ENCODE peak calls at places on chromosomes 13 and 19, in nine cellular contexts. One of them, this sample, is unnamed.

GRCh38 chr19:23699521-23699860 is 12.5 kb upstream of the ZNF675 start:
- DNase-seq in astrocyte of the cerebellum: no peak
- DNase-seq in T-helper 9 cell: no peak
- DNase-seq in stimulated activated naive B cell treated with anti-CD40 and anti-IgM and Interleukin-4, amounts not matched to agents 10 μg/mL and 1 μg/mL and 100 μg/mL, for 72 hours: no peak
- DNase-seq in AG04450: no peak
- DNase-seq in AG08396: no peak
- DNase-seq in HepG2: no peak
- DNase-seq in stimulated activated CD4-positive, alpha-beta T cell treated with anti-CD3 and anti-CD28 coated beads, Interleukin-2, amount 100 ng/mL, for 24 hours: no peak
- DNase-seq in fibroblast of lung: no peak
- DNase-seq in this sample: no peak

GRCh38 chr19:50465986-50466771 is 10.1 kb upstream of the EMC10 start:
- DNase-seq in HepG2: peak; percentile 34
- DNase-seq in astrocyte of the cerebellum: no peak
- DNase-seq in AG08396: no peak
- DNase-seq in fibroblast of lung: peak; percentile 4
- DNase-seq in AG04450: no peak
- DNase-seq in stimulated activated naive B cell treated with anti-CD40 and anti-IgM and Interleukin-4, amounts not matched to agents 10 μg/mL and 1 μg/mL and 100 μg/mL, for 72 hours: no peak
- DNase-seq in stimulated activated CD4-positive, alpha-beta T cell treated with anti-CD3 and anti-CD28 coated beads, Interleukin-2, amount 100 ng/mL, for 24 hours: no peak
- DNase-seq in T-helper 9 cell: no peak
- DNase-seq in this sample: no peak

GRCh38 chr19:13118424-13119193 is 545 bp downstream of the NACC1 start:
- DNase-seq in fibroblast of lung: peak; percentile 57
- DNase-seq in HepG2: peak; percentile 50
- DNase-seq in stimulated activated CD4-positive, alpha-beta T cell treated with anti-CD3 and anti-CD28 coated beads, Interleukin-2, amount 100 ng/mL, for 24 hours: no peak
- DNase-seq in AG08396: peak; percentile 64
- DNase-seq in stimulated activated naive B cell treated with anti-CD40 and anti-IgM and Interleukin-4, amounts not matched to agents 10 μg/mL and 1 μg/mL and 100 μg/mL, for 72 hours: peak; percentile 30
- DNase-seq in T-helper 9 cell: no peak
- DNase-seq in AG04450: no peak
- DNase-seq in astrocyte of the cerebellum: no peak
- DNase-seq in this sample: no peak

GRCh38 chr13:40176242-40176641 is 490.2 kb downstream of the FOXO1 start:
- DNase-seq in AG04450: no peak
- DNase-seq in fibroblast of lung: no peak
- DNase-seq in T-helper 9 cell: no peak
- DNase-seq in stimulated activated naive B cell treated with anti-CD40 and anti-IgM and Interleukin-4, amounts not matched to agents 10 μg/mL and 1 μg/mL and 100 μg/mL, for 72 hours: no peak
- DNase-seq in astrocyte of the cerebellum: no peak
- DNase-seq in stimulated activated CD4-positive, alpha-beta T cell treated with anti-CD3 and anti-CD28 coated beads, Interleukin-2, amount 100 ng/mL, for 24 hours: no peak
- DNase-seq in AG08396: no peak
- DNase-seq in HepG2: no peak
- DNase-seq in this sample: no peak

GRCh38 chr13:49436890-49437289 is 7.0 kb downstream of the CAB39L start:
- DNase-seq in AG04450: no peak
- DNase-seq in stimulated activated CD4-positive, alpha-beta T cell treated with anti-CD3 and anti-CD28 coated beads, Interleukin-2, amount 100 ng/mL, for 24 hours: no peak
- DNase-seq in fibroblast of lung: peak; percentile 43
- DNase-seq in AG08396: peak; percentile 18
- DNase-seq in astrocyte of the cerebellum: no peak
- DNase-seq in HepG2: no peak
- DNase-seq in stimulated activated naive B cell treated with anti-CD40 and anti-IgM and Interleukin-4, amounts not matched to agents 10 μg/mL and 1 μg/mL and 100 μg/mL, for 72 hours: no peak
- DNase-seq in T-helper 9 cell: no peak
- DNase-seq in this sample: no peak

GRCh38 chr13:30744056-30744684 is 8.8 kb downstream of the ALOX5AP start:
- DNase-seq in astrocyte of the cerebellum: no peak
- DNase-seq in stimulated activated naive B cell treated with anti-CD40 and anti-IgM and Interleukin-4, amounts not matched to agents 10 μg/mL and 1 μg/mL and 100 μg/mL, for 72 hours: peak; percentile 89
- DNase-seq in stimulated activated CD4-positive, alpha-beta T cell treated with anti-CD3 and anti-CD28 coated beads, Interleukin-2, amount 100 ng/mL, for 24 hours: peak; percentile 82
- DNase-seq in AG04450: no peak
- DNase-seq in fibroblast of lung: peak; percentile 74
- DNase-seq in AG08396: no peak
- DNase-seq in T-helper 9 cell: peak; percentile 69
- DNase-seq in HepG2: peak; percentile 54
- DNase-seq in this sample: peak; percentile 74

GRCh38 chr13:43785681-43786471 is 896 bp downstream of the ENOX1 start:
- DNase-seq in astrocyte of the cerebellum: no peak
- DNase-seq in AG08396: peak; percentile 83
- DNase-seq in stimulated activated naive B cell treated with anti-CD40 and anti-IgM and Interleukin-4, amounts not matched to agents 10 μg/mL and 1 μg/mL and 100 μg/mL, for 72 hours: no peak
- DNase-seq in HepG2: no peak
- DNase-seq in stimulated activated CD4-positive, alpha-beta T cell treated with anti-CD3 and anti-CD28 coated beads, Interleukin-2, amount 100 ng/mL, for 24 hours: peak; percentile 25
- DNase-seq in AG04450: peak; percentile 18
- DNase-seq in T-helper 9 cell: no peak
- DNase-seq in fibroblast of lung: peak; percentile 62
- DNase-seq in this sample: no peak

GRCh38 chr19:54388001-54388802 is 23.5 kb upstream of the LAIR1 start:
- DNase-seq in HepG2: no peak
- DNase-seq in stimulated activated CD4-positive, alpha-beta T cell treated with anti-CD3 and anti-CD28 coated beads, Interleukin-2, amount 100 ng/mL, for 24 hours: peak; percentile 50
- DNase-seq in T-helper 9 cell: peak; percentile 16
- DNase-seq in AG04450: no peak
- DNase-seq in fibroblast of lung: no peak
- DNase-seq in stimulated activated naive B cell treated with anti-CD40 and anti-IgM and Interleukin-4, amounts not matched to agents 10 μg/mL and 1 μg/mL and 100 μg/mL, for 72 hours: no peak
- DNase-seq in astrocyte of the cerebellum: no peak
- DNase-seq in AG08396: no peak
- DNase-seq in this sample: peak; percentile 21

GRCh38 chr19:13864513-13865242 is 12.3 kb upstream of the NANOS3 start:
- DNase-seq in HepG2: no peak
- DNase-seq in astrocyte of the cerebellum: no peak
- DNase-seq in AG04450: no peak
- DNase-seq in T-helper 9 cell: no peak
- DNase-seq in stimulated activated naive B cell treated with anti-CD40 and anti-IgM and Interleukin-4, amounts not matched to agents 10 μg/mL and 1 μg/mL and 100 μg/mL, for 72 hours: no peak
- DNase-seq in fibroblast of lung: no peak
- DNase-seq in stimulated activated CD4-positive, alpha-beta T cell treated with anti-CD3 and anti-CD28 coated beads, Interleukin-2, amount 100 ng/mL, for 24 hours: no peak
- DNase-seq in AG08396: peak; percentile 42
- DNase-seq in this sample: no peak

GRCh38 chr19:33988601-33989000 is 183.7 kb upstream of the LSM14A start:
- DNase-seq in stimulated activated CD4-positive, alpha-beta T cell treated with anti-CD3 and anti-CD28 coated beads, Interleukin-2, amount 100 ng/mL, for 24 hours: no peak
- DNase-seq in T-helper 9 cell: no peak
- DNase-seq in AG08396: peak; percentile 6
- DNase-seq in AG04450: no peak
- DNase-seq in astrocyte of the cerebellum: no peak
- DNase-seq in stimulated activated naive B cell treated with anti-CD40 and anti-IgM and Interleukin-4, amounts not matched to agents 10 μg/mL and 1 μg/mL and 100 μg/mL, for 72 hours: no peak
- DNase-seq in HepG2: no peak
- DNase-seq in fibroblast of lung: no peak
- DNase-seq in this sample: no peak

GRCh38 chr19:3283886-3284657 is 59.6 kb downstream of the CELF5 start:
- DNase-seq in stimulated activated CD4-positive, alpha-beta T cell treated with anti-CD3 and anti-CD28 coated beads, Interleukin-2, amount 100 ng/mL, for 24 hours: no peak
- DNase-seq in AG04450: no peak
- DNase-seq in AG08396: no peak
- DNase-seq in fibroblast of lung: no peak
- DNase-seq in HepG2: no peak
- DNase-seq in T-helper 9 cell: no peak
- DNase-seq in stimulated activated naive B cell treated with anti-CD40 and anti-IgM and Interleukin-4, amounts not matched to agents 10 μg/mL and 1 μg/mL and 100 μg/mL, for 72 hours: no peak
- DNase-seq in astrocyte of the cerebellum: no peak
- DNase-seq in this sample: no peak

GRCh38 chr19:21668072-21668471 is 99.3 kb downstream of the ZNF100 start:
- DNase-seq in stimulated activated CD4-positive, alpha-beta T cell treated with anti-CD3 and anti-CD28 coated beads, Interleukin-2, amount 100 ng/mL, for 24 hours: no peak
- DNase-seq in T-helper 9 cell: no peak
- DNase-seq in AG04450: no peak
- DNase-seq in HepG2: no peak
- DNase-seq in stimulated activated naive B cell treated with anti-CD40 and anti-IgM and Interleukin-4, amounts not matched to agents 10 μg/mL and 1 μg/mL and 100 μg/mL, for 72 hours: no peak
- DNase-seq in fibroblast of lung: no peak
- DNase-seq in astrocyte of the cerebellum: no peak
- DNase-seq in AG08396: no peak
- DNase-seq in this sample: no peak

GRCh38 chr19:42831221-42832019 is 48.1 kb downstream of the PSG1 start:
- DNase-seq in AG04450: no peak
- DNase-seq in astrocyte of the cerebellum: no peak
- DNase-seq in HepG2: peak; percentile 15
- DNase-seq in stimulated activated naive B cell treated with anti-CD40 and anti-IgM and Interleukin-4, amounts not matched to agents 10 μg/mL and 1 μg/mL and 100 μg/mL, for 72 hours: no peak
- DNase-seq in T-helper 9 cell: no peak
- DNase-seq in AG08396: no peak
- DNase-seq in fibroblast of lung: no peak
- DNase-seq in stimulated activated CD4-positive, alpha-beta T cell treated with anti-CD3 and anti-CD28 coated beads, Interleukin-2, amount 100 ng/mL, for 24 hours: no peak
- DNase-seq in this sample: no peak

GRCh38 chr13:99258946-99259345 is 767 bp upstream of the GPR18 start:
- DNase-seq in AG08396: no peak
- DNase-seq in T-helper 9 cell: no peak
- DNase-seq in fibroblast of lung: no peak
- DNase-seq in astrocyte of the cerebellum: no peak
- DNase-seq in stimulated activated naive B cell treated with anti-CD40 and anti-IgM and Interleukin-4, amounts not matched to agents 10 μg/mL and 1 μg/mL and 100 μg/mL, for 72 hours: peak; percentile 26
- DNase-seq in AG04450: no peak
- DNase-seq in stimulated activated CD4-positive, alpha-beta T cell treated with anti-CD3 and anti-CD28 coated beads, Interleukin-2, amount 100 ng/mL, for 24 hours: no peak
- DNase-seq in HepG2: no peak
- DNase-seq in this sample: no peak

GRCh38 chr19:38711726-38712153 is 32.5 kb downstream of the CAPN12 start:
- DNase-seq in T-helper 9 cell: no peak
- DNase-seq in stimulated activated CD4-positive, alpha-beta T cell treated with anti-CD3 and anti-CD28 coated beads, Interleukin-2, amount 100 ng/mL, for 24 hours: no peak
- DNase-seq in stimulated activated naive B cell treated with anti-CD40 and anti-IgM and Interleukin-4, amounts not matched to agents 10 μg/mL and 1 μg/mL and 100 μg/mL, for 72 hours: no peak
- DNase-seq in fibroblast of lung: peak; percentile 95
- DNase-seq in AG08396: peak; percentile 96
- DNase-seq in HepG2: no peak
- DNase-seq in astrocyte of the cerebellum: peak; percentile 91
- DNase-seq in AG04450: peak; percentile 86
- DNase-seq in this sample: no peak

GRCh38 chr13:42820450-42820849 is 39.1 kb downstream of the FAM216B start:
- DNase-seq in HepG2: no peak
- DNase-seq in stimulated activated naive B cell treated with anti-CD40 and anti-IgM and Interleukin-4, amounts not matched to agents 10 μg/mL and 1 μg/mL and 100 μg/mL, for 72 hours: no peak
- DNase-seq in AG04450: no peak
- DNase-seq in astrocyte of the cerebellum: no peak
- DNase-seq in T-helper 9 cell: no peak
- DNase-seq in AG08396: no peak
- DNase-seq in fibroblast of lung: peak; percentile 14
- DNase-seq in stimulated activated CD4-positive, alpha-beta T cell treated with anti-CD3 and anti-CD28 coated beads, Interleukin-2, amount 100 ng/mL, for 24 hours: no peak
- DNase-seq in this sample: no peak

GRCh38 chr19:18919895-18920204 is 335 bp downstream of the DDX49 start:
- DNase-seq in fibroblast of lung: peak; percentile 13
- DNase-seq in AG08396: no peak
- DNase-seq in stimulated activated CD4-positive, alpha-beta T cell treated with anti-CD3 and anti-CD28 coated beads, Interleukin-2, amount 100 ng/mL, for 24 hours: no peak
- DNase-seq in HepG2: no peak
- DNase-seq in astrocyte of the cerebellum: no peak
- DNase-seq in T-helper 9 cell: no peak
- DNase-seq in AG04450: no peak
- DNase-seq in stimulated activated naive B cell treated with anti-CD40 and anti-IgM and Interleukin-4, amounts not matched to agents 10 μg/mL and 1 μg/mL and 100 μg/mL, for 72 hours: no peak
- DNase-seq in this sample: no peak

GRCh38 chr13:51601601-51602348 is 17.5 kb downstream of the WDFY2 start:
- DNase-seq in AG04450: no peak
- DNase-seq in AG08396: no peak
- DNase-seq in T-helper 9 cell: no peak
- DNase-seq in fibroblast of lung: no peak
- DNase-seq in stimulated activated naive B cell treated with anti-CD40 and anti-IgM and Interleukin-4, amounts not matched to agents 10 μg/mL and 1 μg/mL and 100 μg/mL, for 72 hours: no peak
- DNase-seq in HepG2: no peak
- DNase-seq in astrocyte of the cerebellum: no peak
- DNase-seq in stimulated activated CD4-positive, alpha-beta T cell treated with anti-CD3 and anti-CD28 coated beads, Interleukin-2, amount 100 ng/mL, for 24 hours: no peak
- DNase-seq in this sample: no peak

GRCh38 chr19:47100290-47100689 is 13.3 kb downstream of the ZC3H4 start:
- DNase-seq in astrocyte of the cerebellum: no peak
- DNase-seq in AG08396: no peak
- DNase-seq in fibroblast of lung: no peak
- DNase-seq in stimulated activated naive B cell treated with anti-CD40 and anti-IgM and Interleukin-4, amounts not matched to agents 10 μg/mL and 1 μg/mL and 100 μg/mL, for 72 hours: no peak
- DNase-seq in AG04450: no peak
- DNase-seq in T-helper 9 cell: no peak
- DNase-seq in HepG2: no peak
- DNase-seq in stimulated activated CD4-positive, alpha-beta T cell treated with anti-CD3 and anti-CD28 coated beads, Interleukin-2, amount 100 ng/mL, for 24 hours: no peak
- DNase-seq in this sample: no peak

GRCh38 chr13:73849292-73849691 is 284.9 kb downstream of the KLF12 start:
- DNase-seq in AG08396: peak; percentile 7
- DNase-seq in fibroblast of lung: peak; percentile 47
- DNase-seq in astrocyte of the cerebellum: peak; percentile 41
- DNase-seq in stimulated activated CD4-positive, alpha-beta T cell treated with anti-CD3 and anti-CD28 coated beads, Interleukin-2, amount 100 ng/mL, for 24 hours: peak; percentile 31
- DNase-seq in stimulated activated naive B cell treated with anti-CD40 and anti-IgM and Interleukin-4, amounts not matched to agents 10 μg/mL and 1 μg/mL and 100 μg/mL, for 72 hours: no peak
- DNase-seq in AG04450: no peak
- DNase-seq in T-helper 9 cell: no peak
- DNase-seq in HepG2: peak; percentile 17
- DNase-seq in this sample: no peak

GRCh38 chr19:7627166-7627565 is 2.2 kb downstream of the XAB2 start:
- DNase-seq in stimulated activated naive B cell treated with anti-CD40 and anti-IgM and Interleukin-4, amounts not matched to agents 10 μg/mL and 1 μg/mL and 100 μg/mL, for 72 hours: no peak
- DNase-seq in fibroblast of lung: no peak
- DNase-seq in AG04450: no peak
- DNase-seq in stimulated activated CD4-positive, alpha-beta T cell treated with anti-CD3 and anti-CD28 coated beads, Interleukin-2, amount 100 ng/mL, for 24 hours: no peak
- DNase-seq in astrocyte of the cerebellum: no peak
- DNase-seq in HepG2: no peak
- DNase-seq in T-helper 9 cell: no peak
- DNase-seq in AG08396: no peak
- DNase-seq in this sample: no peak

GRCh38 chr13:85223883-85224656 is 575.1 kb downstream of the SLITRK6 start:
- DNase-seq in astrocyte of the cerebellum: no peak
- DNase-seq in HepG2: no peak
- DNase-seq in stimulated activated CD4-positive, alpha-beta T cell treated with anti-CD3 and anti-CD28 coated beads, Interleukin-2, amount 100 ng/mL, for 24 hours: no peak
- DNase-seq in AG04450: no peak
- DNase-seq in AG08396: no peak
- DNase-seq in fibroblast of lung: peak; percentile 18
- DNase-seq in stimulated activated naive B cell treated with anti-CD40 and anti-IgM and Interleukin-4, amounts not matched to agents 10 μg/mL and 1 μg/mL and 100 μg/mL, for 72 hours: no peak
- DNase-seq in T-helper 9 cell: no peak
- DNase-seq in this sample: no peak

GRCh38 chr19:50880241-50880640 is 7.0 kb downstream of the KLK2 start:
- DNase-seq in HepG2: no peak
- DNase-seq in astrocyte of the cerebellum: no peak
- DNase-seq in stimulated activated CD4-positive, alpha-beta T cell treated with anti-CD3 and anti-CD28 coated beads, Interleukin-2, amount 100 ng/mL, for 24 hours: no peak
- DNase-seq in AG08396: no peak
- DNase-seq in fibroblast of lung: no peak
- DNase-seq in stimulated activated naive B cell treated with anti-CD40 and anti-IgM and Interleukin-4, amounts not matched to agents 10 μg/mL and 1 μg/mL and 100 μg/mL, for 72 hours: no peak
- DNase-seq in T-helper 9 cell: no peak
- DNase-seq in AG04450: no peak
- DNase-seq in this sample: no peak

GRCh38 chr13:73449258-73449657 is 390.5 kb downstream of the KLF5 start:
- DNase-seq in astrocyte of the cerebellum: no peak
- DNase-seq in AG08396: no peak
- DNase-seq in HepG2: no peak
- DNase-seq in stimulated activated CD4-positive, alpha-beta T cell treated with anti-CD3 and anti-CD28 coated beads, Interleukin-2, amount 100 ng/mL, for 24 hours: no peak
- DNase-seq in AG04450: no peak
- DNase-seq in fibroblast of lung: peak; percentile 58
- DNase-seq in stimulated activated naive B cell treated with anti-CD40 and anti-IgM and Interleukin-4, amounts not matched to agents 10 μg/mL and 1 μg/mL and 100 μg/mL, for 72 hours: no peak
- DNase-seq in T-helper 9 cell: no peak
- DNase-seq in this sample: no peak

GRCh38 chr19:28606269-28607032 is 606.5 kb downstream of the UQCRFS1 start:
- DNase-seq in T-helper 9 cell: no peak
- DNase-seq in AG04450: no peak
- DNase-seq in fibroblast of lung: no peak
- DNase-seq in astrocyte of the cerebellum: no peak
- DNase-seq in AG08396: no peak
- DNase-seq in HepG2: no peak
- DNase-seq in stimulated activated CD4-positive, alpha-beta T cell treated with anti-CD3 and anti-CD28 coated beads, Interleukin-2, amount 100 ng/mL, for 24 hours: no peak
- DNase-seq in stimulated activated naive B cell treated with anti-CD40 and anti-IgM and Interleukin-4, amounts not matched to agents 10 μg/mL and 1 μg/mL and 100 μg/mL, for 72 hours: no peak
- DNase-seq in this sample: no peak

GRCh38 chr13:95588721-95589120 is 36.2 kb downstream of the CLDN10 start:
- DNase-seq in stimulated activated naive B cell treated with anti-CD40 and anti-IgM and Interleukin-4, amounts not matched to agents 10 μg/mL and 1 μg/mL and 100 μg/mL, for 72 hours: no peak
- DNase-seq in stimulated activated CD4-positive, alpha-beta T cell treated with anti-CD3 and anti-CD28 coated beads, Interleukin-2, amount 100 ng/mL, for 24 hours: no peak
- DNase-seq in astrocyte of the cerebellum: no peak
- DNase-seq in AG08396: no peak
- DNase-seq in AG04450: no peak
- DNase-seq in fibroblast of lung: peak; percentile 60
- DNase-seq in T-helper 9 cell: no peak
- DNase-seq in HepG2: no peak
- DNase-seq in this sample: no peak

GRCh38 chr13:76378767-76379166 is 507.4 kb downstream of the KCTD12 start:
- DNase-seq in stimulated activated naive B cell treated with anti-CD40 and anti-IgM and Interleukin-4, amounts not matched to agents 10 μg/mL and 1 μg/mL and 100 μg/mL, for 72 hours: no peak
- DNase-seq in fibroblast of lung: no peak
- DNase-seq in astrocyte of the cerebellum: no peak
- DNase-seq in AG08396: no peak
- DNase-seq in HepG2: no peak
- DNase-seq in T-helper 9 cell: no peak
- DNase-seq in AG04450: no peak
- DNase-seq in stimulated activated CD4-positive, alpha-beta T cell treated with anti-CD3 and anti-CD28 coated beads, Interleukin-2, amount 100 ng/mL, for 24 hours: no peak
- DNase-seq in this sample: no peak

GRCh38 chr19:5492281-5492812 is 37.1 kb downstream of the ZNRF4 start:
- DNase-seq in fibroblast of lung: no peak
- DNase-seq in HepG2: no peak
- DNase-seq in stimulated activated CD4-positive, alpha-beta T cell treated with anti-CD3 and anti-CD28 coated beads, Interleukin-2, amount 100 ng/mL, for 24 hours: no peak
- DNase-seq in stimulated activated naive B cell treated with anti-CD40 and anti-IgM and Interleukin-4, amounts not matched to agents 10 μg/mL and 1 μg/mL and 100 μg/mL, for 72 hours: no peak
- DNase-seq in T-helper 9 cell: no peak
- DNase-seq in astrocyte of the cerebellum: no peak
- DNase-seq in AG08396: no peak
- DNase-seq in AG04450: no peak
- DNase-seq in this sample: no peak

GRCh38 chr13:78040431-78040830 is 121.8 kb upstream of the EDNRB start:
- DNase-seq in stimulated activated CD4-positive, alpha-beta T cell treated with anti-CD3 and anti-CD28 coated beads, Interleukin-2, amount 100 ng/mL, for 24 hours: no peak
- DNase-seq in fibroblast of lung: no peak
- DNase-seq in HepG2: no peak
- DNase-seq in AG04450: no peak
- DNase-seq in T-helper 9 cell: no peak
- DNase-seq in stimulated activated naive B cell treated with anti-CD40 and anti-IgM and Interleukin-4, amounts not matched to agents 10 μg/mL and 1 μg/mL and 100 μg/mL, for 72 hours: no peak
- DNase-seq in astrocyte of the cerebellum: no peak
- DNase-seq in AG08396: no peak
- DNase-seq in this sample: no peak

GRCh38 chr13:50124536-50125305 is 109.5 kb downstream of the KCNRG start:
- DNase-seq in fibroblast of lung: peak; percentile 97
- DNase-seq in AG04450: no peak
- DNase-seq in T-helper 9 cell: peak; percentile 97
- DNase-seq in HepG2: peak; percentile 33
- DNase-seq in stimulated activated CD4-positive, alpha-beta T cell treated with anti-CD3 and anti-CD28 coated beads, Interleukin-2, amount 100 ng/mL, for 24 hours: peak; percentile 91
- DNase-seq in stimulated activated naive B cell treated with anti-CD40 and anti-IgM and Interleukin-4, amounts not matched to agents 10 μg/mL and 1 μg/mL and 100 μg/mL, for 72 hours: no peak
- DNase-seq in AG08396: peak; percentile 67
- DNase-seq in astrocyte of the cerebellum: no peak
- DNase-seq in this sample: peak; percentile 94

GRCh38 chr13:49066856-49067255 is 91.1 kb downstream of the FNDC3A start:
- DNase-seq in AG04450: no peak
- DNase-seq in fibroblast of lung: no peak
- DNase-seq in stimulated activated CD4-positive, alpha-beta T cell treated with anti-CD3 and anti-CD28 coated beads, Interleukin-2, amount 100 ng/mL, for 24 hours: no peak
- DNase-seq in T-helper 9 cell: no peak
- DNase-seq in HepG2: no peak
- DNase-seq in stimulated activated naive B cell treated with anti-CD40 and anti-IgM and Interleukin-4, amounts not matched to agents 10 μg/mL and 1 μg/mL and 100 μg/mL, for 72 hours: no peak
- DNase-seq in AG08396: no peak
- DNase-seq in astrocyte of the cerebellum: no peak
- DNase-seq in this sample: no peak